ENCODE peak calls at places on chromosome 3, in seven cellular contexts. V, O, Q, L, F, B and U are unnamed samples.

GRCh38 chr3:136008221-136008620 is 42.7 kb downstream of the PPP2R3A start:
- DNase-seq in V (no peak), O (no peak), Q (no peak), L (no peak), F (no peak), B (no peak), U (no peak)

GRCh38 chr3:120454076-120454689 is 3.4 kb upstream of the FSTL1 start:
- DNase-seq in V (no peak), O (no peak), Q (no peak), L (no peak), F (no peak), B (no peak), U (no peak)

GRCh38 chr3:38497026-38497425 is 886 bp downstream of the EXOG start:
- DNase-seq in V (no peak), O (no peak), Q (no peak), L (no peak), F (no peak), B (no peak), U (no peak)

GRCh38 chr3:112027839-112028238 is 6.7 kb upstream of the TMPRSS7 start:
- DNase-seq in V (no peak), O (no peak), Q (no peak), L (no peak), F (no peak), B (no peak), U (no peak)

GRCh38 chr3:31364711-31365110 is 168.0 kb upstream of the STT3B start:
- DNase-seq in V (no peak), O (no peak), Q (no peak), L (no peak), F (no peak), B (no peak), U (no peak)

GRCh38 chr3:187736418-187736871 is 8.8 kb downstream of the BCL6 start:
- DNase-seq in V (no peak), O (no peak), Q (no peak), L (no peak), F (no peak), B (no peak), U (no peak)

GRCh38 chr3:127675651-127676391 is 3.1 kb downstream of the ABTB1 start:
- DNase-seq in V (peak; percentile 57), O (peak; percentile 58), Q (peak; percentile 28), L (no peak), F (no peak), B (no peak), U (no peak)

GRCh38 chr3:76570436-76571057 is 469.4 kb upstream of the ROBO2 start:
- DNase-seq in V (no peak), O (no peak), Q (no peak), L (no peak), F (no peak), B (no peak), U (peak; percentile 32)

GRCh38 chr3:184741798-184742675 is 30.2 kb upstream of the MAGEF1 start:
- DNase-seq in V (no peak), O (no peak), Q (no peak), L (no peak), F (no peak), B (no peak), U (no peak)

GRCh38 chr3:2652416-2652815 is 457.8 kb downstream of the IL5RA start:
- DNase-seq in V (no peak), O (no peak), Q (no peak), L (no peak), F (no peak), B (no peak), U (no peak)

GRCh38 chr3:176914764-176915163 is 282.5 kb downstream of the TBL1XR1 start:
- DNase-seq in V (no peak), O (no peak), Q (no peak), L (no peak), F (no peak), B (no peak), U (no peak)

GRCh38 chr3:111715911-111716523 is 120.9 kb upstream of the ZBED2 start:
- DNase-seq in V (no peak), O (no peak), Q (peak; percentile 35), L (no peak), F (no peak), B (no peak), U (peak; percentile 20)

GRCh38 chr3:131561511-131561910 is 58.7 kb upstream of the MRPL3 start:
- DNase-seq in V (no peak), O (no peak), Q (no peak), L (no peak), F (no peak), B (no peak), U (peak; percentile 15)

GRCh38 chr3:106212658-106213222 is 343.9 kb upstream of the CBLB start:
- DNase-seq in V (no peak), O (no peak), Q (no peak), L (no peak), F (no peak), B (no peak), U (no peak)

GRCh38 chr3:136955813-136956212 is 2.0 kb upstream of the IL20RB start:
- DNase-seq in V (no peak), O (no peak), Q (no peak), L (peak; percentile 77), F (no peak), B (peak; percentile 51), U (no peak)

GRCh38 chr3:102332205-102332604 is 102.6 kb upstream of the ZPLD1 start:
- DNase-seq in V (no peak), O (no peak), Q (no peak), L (no peak), F (no peak), B (no peak), U (no peak)

GRCh38 chr3:16456784-16457415 is 56.6 kb downstream of the RFTN1 start:
- DNase-seq in V (no peak), O (no peak), Q (no peak), L (no peak), F (no peak), B (no peak), U (no peak)

GRCh38 chr3:190491533-190492054 is 22.3 kb upstream of the IL1RAP start:
- DNase-seq in V (no peak), O (no peak), Q (no peak), L (no peak), F (no peak), B (no peak), U (no peak)

GRCh38 chr3:60575726-60576272 is 675.5 kb downstream of the FHIT start:
- DNase-seq in V (no peak), O (no peak), Q (no peak), L (no peak), F (no peak), B (no peak), U (no peak)

GRCh38 chr3:58581328-58582091 is 4.3 kb upstream of the FAM107A start:
- DNase-seq in V (no peak), O (no peak), Q (no peak), L (no peak), F (no peak), B (no peak), U (no peak)

GRCh38 chr3:100027321-100027720 is 87.0 kb downstream of the FILIP1L start:
- DNase-seq in V (no peak), O (no peak), Q (no peak), L (no peak), F (no peak), B (no peak), U (no peak)

GRCh38 chr3:25235033-25235432 is 193.0 kb upstream of the RARB start:
- DNase-seq in V (no peak), O (no peak), Q (no peak), L (no peak), F (no peak), B (no peak), U (no peak)

GRCh38 chr3:171132873-171133272 is 106.4 kb upstream of the SLC2A2 start:
- DNase-seq in V (no peak), O (no peak), Q (no peak), L (no peak), F (no peak), B (no peak), U (no peak)

GRCh38 chr3:67290424-67290823 is 292.3 kb downstream of the KBTBD8 start:
- DNase-seq in V (no peak), O (no peak), Q (no peak), L (no peak), F (no peak), B (no peak), U (no peak)

GRCh38 chr3:115855911-115856310 is 232.6 kb downstream of the GAP43 start:
- DNase-seq in V (no peak), O (no peak), Q (no peak), L (no peak), F (no peak), B (no peak), U (no peak)

GRCh38 chr3:127217594-127218456 is 24.9 kb downstream of the PRR23E start:
- DNase-seq in V (no peak), O (no peak), Q (no peak), L (no peak), F (no peak), B (no peak), U (no peak)

GRCh38 chr3:189652042-189652441 is 20.9 kb downstream of the TP63 start:
- DNase-seq in V (no peak), O (no peak), Q (no peak), L (peak; percentile 21), F (no peak), B (no peak), U (peak; percentile 45)

GRCh38 chr3:29889230-29889629 is 608.4 kb downstream of the RBMS3 start:
- DNase-seq in V (no peak), O (no peak), Q (no peak), L (no peak), F (no peak), B (no peak), U (no peak)
- H3K27me3 ChIP-seq in V (no peaks in the 10 kb centered on the region), O (no peaks in the 10 kb centered on the region), Q (no peaks in the 10 kb centered on the region), L (peaks cover 4% of the 10 kb centered on the region), F (no peaks in the 10 kb centered on the region), B (no peaks in the 10 kb centered on the region), U (no peaks in the 10 kb centered on the region)

DNA sequence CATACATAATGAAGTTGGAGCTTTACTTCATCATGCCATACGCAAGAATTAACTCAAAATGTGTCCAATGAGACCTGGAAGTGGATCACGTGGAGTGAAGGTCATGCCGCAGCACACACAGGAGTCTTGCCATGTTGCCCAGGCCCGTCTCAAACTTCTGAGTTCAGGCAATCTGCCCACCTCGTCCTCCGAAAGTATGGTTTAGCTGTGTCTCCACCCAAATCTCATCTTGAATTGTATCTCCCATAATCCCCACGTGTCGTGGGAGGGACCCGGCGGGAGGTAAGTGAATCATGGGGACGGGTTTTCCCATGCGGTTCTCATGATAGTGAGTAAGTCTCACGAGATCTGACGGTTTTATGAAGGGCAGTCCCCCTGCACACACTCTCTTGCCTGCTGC is 25.7 kb downstream of the SPCS1 start:
- DNase-seq in V (no peak), O (no peak), Q (no peak), L (no peak), F (no peak), B (no peak), U (no peak)
- H3K9me3 ChIP-seq in V (no peaks in the 10 kb centered on the region), O (no peaks in the 10 kb centered on the region), Q (no peaks in the 10 kb centered on the region), L (no peaks in the 10 kb centered on the region), F (peaks cover 8% of the 10 kb centered on the region), B (peaks cover 7% of the 10 kb centered on the region), U (no peaks in the 10 kb centered on the region)

GRCh38 chr3:149717391-149718056 is 34.8 kb downstream of the COMMD2 start:
- DNase-seq in V (peak; percentile 79), O (no peak), Q (no peak), L (peak; percentile 65), F (no peak), B (peak; percentile 74), U (peak; percentile 82)
- H3K27me3 ChIP-seq in V (no peaks in the 10 kb centered on the region), O (no peaks in the 10 kb centered on the region), Q (no peaks in the 10 kb centered on the region), L (no peaks in the 10 kb centered on the region), F (no peaks in the 10 kb centered on the region), B (no peaks in the 10 kb centered on the region), U (no peaks in the 10 kb centered on the region)

DNA sequence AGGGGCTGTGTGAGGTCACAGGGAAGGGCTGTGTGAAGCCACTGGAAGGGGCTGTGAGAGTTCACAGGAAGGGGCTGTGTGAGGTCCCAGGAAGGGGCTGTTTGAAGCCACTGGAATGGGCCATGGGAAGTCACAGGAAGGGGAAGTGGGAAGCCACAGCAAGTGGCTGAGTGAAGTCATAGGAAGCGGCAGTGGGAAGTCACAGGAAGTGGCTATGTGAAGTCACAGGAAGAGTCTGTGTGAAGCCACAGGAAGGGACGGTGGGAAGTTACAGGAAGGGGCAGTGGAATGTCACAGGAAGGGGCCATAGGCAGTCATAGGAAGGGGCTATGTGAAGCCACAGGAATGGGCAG is 37.4 kb downstream of the GASK1A start:
- DNase-seq in V (no peak), O (no peak), Q (no peak), L (no peak), F (peak; percentile 19), B (no peak), U (no peak)
- H3K9me3 ChIP-seq in V (no peaks in the 10 kb centered on the region), O (no peaks in the 10 kb centered on the region), Q (peaks cover 52% of the 10 kb centered on the region), L (no peaks in the 10 kb centered on the region), F (peaks cover 62% of the 10 kb centered on the region), B (no peaks in the 10 kb centered on the region), U (no peaks in the 10 kb centered on the region)